ENCODE peak calls at places on chromosomes 12 and 14, in ten cellular contexts. S, W, D, A, N, P, U, G, C and B are unnamed samples. For H3K9me3, the result is how much of the 10 kb centered on the place peaks cover.

GRCh38 chr12:3117144-3117581 is 40.0 kb downstream of the TSPAN9 start:
- DNase-seq in S (no peak), W (no peak), D (no peak), A (no peak), N (no peak), P (peak), U (no peak), G (no peak), C (no peak), B (no peak)

GRCh38 chr14:101761881-101762529 is 496 bp downstream of the PPP2R5C start:
- DNase-seq in S (peak), W (peak), D (peak), A (peak), N (peak), P (no peak), U (peak), G (no peak), C (peak), B (peak)

GRCh38 chr12:32587536-32588346 is 91.4 kb upstream of the DNM1L start:
- DNase-seq in S (no peak), W (no peak), D (no peak), A (no peak), N (no peak), P (no peak), U (no peak), G (no peak), C (no peak), B (no peak)

GRCh38 chr12:80441921-80442320 is 2.1 kb upstream of the PTPRQ start:
- DNase-seq in S (no peak), W (no peak), D (no peak), A (no peak), N (no peak), P (peak), U (no peak), G (no peak), C (no peak), B (no peak)

GRCh38 chr12:53754633-53755261 is 3.0 kb upstream of the CISTR start:
- DNase-seq in S (peak), W (no peak), D (no peak), A (no peak), N (no peak), P (peak), U (no peak), G (no peak), C (no peak), B (peak)

GRCh38 chr12:13362260-13362841 is 165.8 kb downstream of the EMP1 start:
- DNase-seq in S (peak), W (peak), D (peak), A (peak), N (peak), P (peak), U (peak), G (peak), C (peak), B (no peak)

GRCh38 chr12:62581288-62582064 is 114.8 kb downstream of the MON2 start:
- DNase-seq in S (no peak), W (no peak), D (no peak), A (no peak), N (peak), P (peak), U (peak), G (peak), C (no peak), B (no peak)

GRCh38 chr14:67941456-67942018 is 122.0 kb downstream of the RAD51B start:
- DNase-seq in S (no peak), W (no peak), D (no peak), A (no peak), N (no peak), P (peak), U (no peak), G (no peak), C (no peak), B (no peak)

GRCh38 chr14:92704036-92704804 is 44.2 kb downstream of the LGMN start:
- DNase-seq in S (peak), W (peak), D (no peak), A (peak), N (no peak), P (no peak), U (no peak), G (no peak), C (no peak), B (no peak)

GRCh38 chr12:12704593-12705230 is 8.7 kb upstream of the GPR19 start:
- DNase-seq in S (peak), W (peak), D (peak), A (peak), N (peak), P (peak), U (peak), G (peak), C (no peak), B (peak)

GRCh38 chr12:67069451-67070306 is 199.5 kb upstream of the CAND1 start:
- DNase-seq in S (peak), W (no peak), D (no peak), A (peak), N (peak), P (no peak), U (no peak), G (no peak), C (no peak), B (no peak)

GRCh38 chr12:108360057-108360456 is 20.9 kb upstream of the CMKLR1 start:
- DNase-seq in S (no peak), W (no peak), D (no peak), A (no peak), N (no peak), P (no peak), U (no peak), G (no peak), C (no peak), B (no peak)

GRCh38 chr12:2244013-2244861 is 191.4 kb downstream of the CACNA1C start:
- DNase-seq in S (no peak), W (no peak), D (peak), A (peak), N (no peak), P (peak), U (peak), G (peak), C (no peak), B (peak)

GRCh38 chr12:51023625-51024395 is 2.4 kb downstream of the SLC11A2 start:
- DNase-seq in S (no peak), W (no peak), D (no peak), A (no peak), N (no peak), P (peak), U (no peak), G (no peak), C (no peak), B (no peak)

GRCh38 chr12:57751432-57751787 is 700 bp downstream of the CDK4 start:
- DNase-seq in S (no peak), W (no peak), D (peak), A (no peak), N (no peak), P (no peak), U (no peak), G (no peak), C (no peak), B (no peak)

GRCh38 chr12:57749061-57749460 is 3.0 kb downstream of the CDK4 start:
- DNase-seq in S (no peak), W (no peak), D (peak), A (no peak), N (no peak), P (no peak), U (no peak), G (no peak), C (no peak), B (no peak)

GRCh38 chr12:57751788-57752667 is at the start of gene CDK4:
- DNase-seq in S (peak), W (peak), D (peak), A (peak), N (peak), P (peak), U (peak), G (peak), C (peak), B (peak)

GRCh38 chr12:57752668-57753000 is 524 bp upstream of the CDK4 start:
- DNase-seq in S (no peak), W (no peak), D (no peak), A (no peak), N (no peak), P (no peak), U (no peak), G (no peak), C (no peak), B (no peak)

GRCh38 chr12:57750561-57751431 is 1.3 kb downstream of the CDK4 start:
- DNase-seq in S (no peak), W (no peak), D (peak), A (no peak), N (no peak), P (peak), U (no peak), G (no peak), C (no peak), B (no peak)
- H3K4me3 ChIP-seq in S (peak), W (peak), D (peak), A (peak), N (peak), P (peak), U (peak), G (peak), C (peak), B (peak)

GRCh38 chr14:87996276-87996592 is 3.3 kb upstream of the GALC start:
- DNase-seq in S (no peak), W (no peak), D (no peak), A (no peak), N (no peak), P (peak), U (no peak), G (no peak), C (no peak), B (no peak)

GRCh38 chr14:87992720-87993484 is at the start of gene GALC:
- DNase-seq in S (peak), W (peak), D (peak), A (peak), N (peak), P (peak), U (peak), G (no peak), C (peak), B (peak)

GRCh38 chr14:87993485-87993809 is 465 bp upstream of the GALC start:
- DNase-seq in S (no peak), W (no peak), D (no peak), A (no peak), N (no peak), P (no peak), U (no peak), G (no peak), C (no peak), B (no peak)

GRCh38 chr14:87995500-87996275 is 2.7 kb upstream of the GALC start:
- DNase-seq in S (no peak), W (no peak), D (no peak), A (no peak), N (no peak), P (no peak), U (no peak), G (no peak), C (no peak), B (no peak)

DNA sequence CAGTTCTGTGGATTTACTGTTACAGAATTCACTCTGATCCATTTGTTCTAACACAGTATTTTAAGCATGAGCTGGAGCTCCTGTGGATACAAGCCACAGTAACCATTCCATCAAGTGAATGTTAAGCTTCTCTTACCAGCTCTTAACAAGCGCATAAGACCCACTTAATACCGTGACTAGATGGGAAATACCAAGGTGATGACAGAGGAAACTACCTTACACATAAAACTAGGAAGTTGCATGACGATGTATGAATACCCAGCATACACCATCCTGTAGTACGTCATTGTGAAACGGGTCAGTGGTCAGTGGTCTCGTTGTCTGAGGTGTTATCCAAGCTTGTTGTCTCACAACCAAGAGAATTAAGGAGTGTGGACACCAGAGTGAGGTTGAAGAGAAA is 2.0 kb upstream of the GALC start:
- DNase-seq in S (no peak), W (no peak), D (no peak), A (no peak), N (no peak), P (no peak), U (no peak), G (no peak), C (no peak), B (no peak)
- TF ChIP-seq POLR2A in S (no peak), W (no peak), D (no peak), A (no peak), N (no peak), P (no peak), U (no peak), G (no peak), C (no peak), B (no peak)

DNA sequence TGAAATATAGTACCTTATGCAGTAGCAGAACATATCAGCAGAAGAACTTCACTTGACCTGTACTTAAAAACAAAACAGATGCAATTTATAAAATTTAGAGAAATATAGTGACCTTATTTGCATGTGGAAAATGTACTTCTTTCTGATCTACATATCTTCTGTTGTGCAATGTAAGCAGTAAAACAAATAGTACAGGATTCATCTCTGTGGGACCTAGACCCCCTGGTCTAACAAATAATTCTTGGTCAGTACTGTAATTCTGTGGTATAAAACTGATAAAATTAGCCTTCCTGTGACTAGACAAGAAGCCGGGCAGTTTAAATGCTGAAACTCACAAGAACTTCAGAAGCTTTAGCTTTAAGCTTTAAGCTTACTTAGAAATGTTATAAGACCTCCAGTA is 21.6 kb downstream of the HIF1A start:
- DNase-seq in S (no peak), W (no peak), D (no peak), A (no peak), N (no peak), P (no peak), U (no peak), G (no peak), C (no peak), B (no peak)
- H3K9me3 ChIP-seq in S (under half), W (under half), D (under half), A (under half), N (under half), P (under half), U (under half), G (under half), C (under half), B (under half)

GRCh38 chr12:89993632-89994031 is 285.0 kb upstream of the ATP2B1 start:
- DNase-seq in S (no peak), W (no peak), D (no peak), A (no peak), N (no peak), P (no peak), U (no peak), G (no peak), C (no peak), B (no peak)
- H3K4me3 ChIP-seq in S (no peak), W (no peak), D (no peak), A (no peak), N (no peak), P (no peak), U (no peak), G (no peak), C (no peak), B (no peak)

GRCh38 chr12:121801601-121802484 is 2.0 kb upstream of the SETD1B start:
- DNase-seq in S (no peak), W (no peak), D (no peak), A (no peak), N (no peak), P (peak), U (no peak), G (no peak), C (no peak), B (no peak)

GRCh38 chr12:121800694-121801600 is 2.9 kb upstream of the SETD1B start:
- DNase-seq in S (peak), W (peak), D (peak), A (peak), N (no peak), P (peak), U (peak), G (no peak), C (no peak), B (peak)

GRCh38 chr12:121799175-121799841 is 4.5 kb upstream of the SETD1B start:
- DNase-seq in S (peak), W (peak), D (peak), A (peak), N (peak), P (peak), U (peak), G (peak), C (peak), B (peak)

GRCh38 chr12:121798807-121799174 is 5.0 kb upstream of the SETD1B start:
- DNase-seq in S (no peak), W (no peak), D (no peak), A (peak), N (no peak), P (no peak), U (no peak), G (no peak), C (no peak), B (peak)

GRCh38 chr12:121799842-121800693 is 3.7 kb upstream of the SETD1B start:
- DNase-seq in S (peak), W (peak), D (peak), A (peak), N (peak), P (peak), U (peak), G (peak), C (peak), B (peak)
- TF ChIP-seq POLR2A in S (peak), W (peak), D (peak), A (peak), N (no peak), P (no peak), U (peak), G (no peak), C (peak), B (peak)

GRCh38 chr14:105843444-105844046 is 317.2 kb downstream of the TMEM121 start:
- DNase-seq in S (no peak), W (no peak), D (no peak), A (no peak), N (no peak), P (no peak), U (no peak), G (no peak), C (no peak), B (no peak)

GRCh38 chr14:105840266-105841021 is 314.1 kb downstream of the TMEM121 start:
- DNase-seq in S (no peak), W (no peak), D (peak), A (no peak), N (no peak), P (no peak), U (no peak), G (no peak), C (no peak), B (no peak)

GRCh38 chr14:105844047-105844630 is 317.8 kb downstream of the TMEM121 start:
- DNase-seq in S (no peak), W (no peak), D (no peak), A (no peak), N (no peak), P (no peak), U (no peak), G (no peak), C (no peak), B (peak)

GRCh38 chr14:105841022-105842009 is 314.9 kb downstream of the TMEM121 start:
- DNase-seq in S (no peak), W (no peak), D (no peak), A (no peak), N (no peak), P (no peak), U (no peak), G (no peak), C (no peak), B (no peak)

DNA sequence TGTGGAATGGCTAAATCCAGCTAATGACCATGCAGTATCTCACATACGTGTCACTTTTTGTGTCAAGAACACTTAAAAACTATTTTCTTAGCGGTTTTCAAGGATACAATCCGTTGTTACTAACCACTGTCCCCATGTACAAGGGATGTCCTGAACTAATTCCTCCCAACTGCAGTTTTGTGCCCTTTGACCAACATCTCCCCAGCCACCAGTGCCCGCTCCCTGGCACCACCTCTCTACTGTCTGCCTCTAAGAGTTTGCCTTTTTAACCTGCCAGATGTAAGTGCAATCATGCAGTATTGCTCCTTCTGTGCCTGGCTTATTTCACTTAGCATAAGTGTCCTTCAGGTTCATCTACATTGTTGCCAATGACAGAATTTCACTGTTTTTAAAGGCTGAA is 315.7 kb downstream of the TMEM121 start:
- DNase-seq in S (no peak), W (no peak), D (no peak), A (no peak), N (no peak), P (no peak), U (no peak), G (no peak), C (no peak), B (no peak)
- H3K9me3 ChIP-seq in S (under half), W (under half), D (under half), A (under half), N (under half), P (half or more), U (under half), G (under half), C (under half), B (under half)

GRCh38 chr12:56334490-56334793 is 642 bp upstream of the PAN2 start:
- DNase-seq in S (no peak), W (no peak), D (no peak), A (no peak), N (no peak), P (no peak), U (no peak), G (no peak), C (no peak), B (no peak)

GRCh38 chr12:56333679-56334489 is at the start of gene PAN2:
- DNase-seq in S (peak), W (peak), D (peak), A (peak), N (peak), P (peak), U (peak), G (peak), C (peak), B (peak)

GRCh38 chr12:56333197-56333678 is 562 bp downstream of the PAN2 start:
- DNase-seq in S (no peak), W (no peak), D (no peak), A (no peak), N (peak), P (no peak), U (no peak), G (no peak), C (no peak), B (no peak)

GRCh38 chr12:56336361-56337167 is 2.1 kb upstream of the IL23A start:
- DNase-seq in S (no peak), W (no peak), D (no peak), A (peak), N (no peak), P (no peak), U (no peak), G (no peak), C (no peak), B (no peak)

DNA sequence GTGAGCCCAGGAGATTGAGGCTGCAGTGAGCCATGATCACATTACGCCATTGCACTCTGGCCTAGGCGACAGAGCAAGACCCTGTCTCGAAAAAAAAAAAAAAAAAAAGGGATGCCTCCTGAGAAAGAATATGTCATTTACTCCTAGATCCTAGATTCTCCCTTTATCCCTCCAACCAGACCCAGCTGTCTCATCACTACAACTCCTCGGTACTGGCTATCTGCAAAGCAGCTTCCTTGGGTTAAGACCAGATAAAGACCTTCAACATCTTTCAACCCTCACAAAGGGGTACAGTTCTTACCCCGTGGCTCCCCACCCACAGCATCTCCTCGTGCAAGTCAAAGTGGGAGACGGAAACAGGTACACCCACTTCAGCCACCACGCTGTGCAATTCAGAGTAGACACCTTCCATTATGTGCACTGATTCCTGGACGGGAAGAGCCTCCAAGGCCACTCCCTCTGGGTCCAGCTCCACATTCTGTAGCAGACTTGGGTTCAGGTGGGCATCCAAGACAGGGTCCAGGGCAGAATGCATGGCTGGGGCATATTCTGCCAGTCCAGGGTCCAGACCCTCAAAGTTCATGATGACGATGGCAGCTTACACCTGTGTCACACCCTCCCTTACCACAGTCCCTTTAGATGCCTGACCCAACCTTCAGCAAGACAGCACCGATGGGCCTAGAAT is 1.1 kb downstream of the PAN2 start:
- DNase-seq in S (no peak), W (no peak), D (no peak), A (no peak), N (no peak), P (no peak), U (no peak), G (no peak), C (no peak), B (no peak)
- H3K4me3 ChIP-seq in S (peak), W (peak), D (peak), A (peak), N (peak), P (peak), U (peak), G (peak), C (peak), B (peak)

GRCh38 chr14:103057372-103058208 is at the start of gene CDC42BPB:
- DNase-seq in S (peak), W (peak), D (peak), A (peak), N (peak), P (peak), U (peak), G (peak), C (peak), B (peak)
- TF ChIP-seq POLR2A in S (no peak), W (peak), D (no peak), A (peak), N (peak), P (no peak), U (no peak), G (no peak), C (no peak), B (no peak)